ENCODE peak calls at places on chromosomes 6 and 20, in four cellular contexts. Y is activated T-helper 9 cell treated with anti-CD3 and anti-CD28 coated beads, Interleukin-2, amount 50 U/mL, for 16 hours; S is stimulated activated CD8-positive, alpha-beta memory T cell treated with anti-CD3 and anti-CD28 coated beads, Interleukin-15, amount 100 ng/mL, for 48 hours; J is stimulated activated CD4-positive, alpha-beta T cell treated with anti-CD3 and anti-CD28 coated beads, Interleukin-4, amount 100 ng/mL, for 1 hour. P is an unnamed sample.

GRCh38 chr20:35225319-35226125 is 968 bp upstream of the MMP24 start:
- DNase-seq in Y (no peak), S (no peak), J (no peak), P (no peak)

GRCh38 chr20:23135449-23136447 is 49.6 kb upstream of the CD93 start:
- DNase-seq in Y (no peak), S (no peak), J (no peak), P (no peak)

GRCh38 chr6:40326689-40327404 is 260.3 kb downstream of the LRFN2 start:
- DNase-seq in Y (no peak), S (no peak), J (no peak), P (peak; percentile 80)

GRCh38 chr6:14676084-14676483 is 558.5 kb downstream of the CD83 start:
- DNase-seq in Y (no peak), S (no peak), J (no peak), P (no peak)

GRCh38 chr6:137813308-137813707 is 53.8 kb upstream of the TNFAIP3 start:
- DNase-seq in Y (no peak), S (no peak), J (no peak), P (no peak)

GRCh38 chr6:52363222-52363867 is 1.4 kb downstream of the PAQR8 start:
- DNase-seq in Y (no peak), S (no peak), J (no peak), P (no peak)

GRCh38 chr20:50193851-50194830 is 3.5 kb downstream of the CEBPB start:
- DNase-seq in Y (no peak), S (no peak), J (no peak), P (no peak)

GRCh38 chr6:15457903-15458530 is 204.8 kb downstream of the DTNBP1 start:
- DNase-seq in Y (no peak), S (no peak), J (no peak), P (no peak)

GRCh38 chr20:17543531-17543961 is 12.4 kb upstream of the BFSP1 start:
- DNase-seq in Y (no peak), S (no peak), J (no peak), P (no peak)

GRCh38 chr20:39676857-39677351 is 714.8 kb downstream of the DHX35 start:
- DNase-seq in Y (no peak), S (no peak), J (no peak), P (peak; percentile 52)

GRCh38 chr6:37259191-37259590 is 1.2 kb upstream of the TMEM217 start:
- DNase-seq in Y (no peak), S (no peak), J (no peak), P (no peak)

GRCh38 chr6:164303092-164304007 is 888.8 kb downstream of the QKI start:
- DNase-seq in Y (no peak), S (no peak), J (no peak), P (no peak)

GRCh38 chr20:46056970-46057855 is 28.2 kb downstream of the SLC12A5 start:
- DNase-seq in Y (no peak), S (no peak), J (peak; percentile 19), P (no peak)

GRCh38 chr6:36463686-36464085 is 20.9 kb downstream of the KCTD20 start:
- DNase-seq in Y (no peak), S (no peak), J (no peak), P (no peak)

GRCh38 chr6:74510878-74511277 is 695.0 kb downstream of the COL12A1 start:
- DNase-seq in Y (no peak), S (no peak), J (no peak), P (no peak)

GRCh38 chr6:158389188-158389919 is 77.1 kb downstream of the TULP4 start:
- DNase-seq in Y (no peak), S (no peak), J (no peak), P (no peak)

GRCh38 chr6:2839982-2840793 is 1.5 kb downstream of the SERPINB1 start:
- DNase-seq in Y (no peak), S (no peak), J (no peak), P (no peak)

GRCh38 chr20:56003966-56004365 is 1.4 kb downstream of the CBLN4 start:
- DNase-seq in Y (no peak), S (no peak), J (no peak), P (no peak)

GRCh38 chr20:11229772-11230171 is 556.0 kb upstream of the JAG1 start:
- DNase-seq in Y (no peak), S (no peak), J (no peak), P (no peak)

GRCh38 chr6:55918639-55919038 is 43.2 kb upstream of the BMP5 start:
- DNase-seq in Y (no peak), S (no peak), J (no peak), P (no peak)

GRCh38 chr20:36728986-36729385 is 16.9 kb downstream of the NDRG3 start:
- DNase-seq in Y (no peak), S (no peak), J (no peak), P (no peak)

GRCh38 chr6:25494469-25494868 is 157.5 kb upstream of the SCGN start:
- DNase-seq in Y (no peak), S (no peak), J (no peak), P (no peak)

GRCh38 chr20:4573564-4574355 is 147.9 kb upstream of the PRND start:
- DNase-seq in Y (no peak), S (no peak), J (no peak), P (no peak)

GRCh38 chr20:23435675-23436539 is 3.6 kb upstream of the CSTL1 start:
- DNase-seq in Y (no peak), S (no peak), J (no peak), P (peak; percentile 74)

GRCh38 chr6:126657556-126658129 is 317.7 kb downstream of the CENPW start:
- DNase-seq in Y (no peak), S (no peak), J (no peak), P (no peak)

GRCh38 chr6:33823806-33824205 is 20.0 kb upstream of the MLN start:
- DNase-seq in Y (no peak), S (no peak), J (no peak), P (no peak)

GRCh38 chr20:3237958-3238615 is 903 bp downstream of the SLC4A11 start:
- DNase-seq in Y (no peak), S (no peak), J (peak; percentile 13), P (no peak)